ENCODE peak calls at places on chromosomes 6 and 20, in six cellular contexts. B, N, Q, G, W and H are unnamed samples.

GRCh38 chr6:116028233-116028632 is 32.5 kb downstream of the FRK start:
- DNase-seq in B (no peak), W (no peak), N (no peak), G (no peak), Q (no peak), H (no peak)

GRCh38 chr6:33748851-33749250 is 2.1 kb upstream of the IP6K3 start:
- DNase-seq in G (no peak), B (no peak), Q (no peak), W (no peak), N (no peak), H (no peak)

GRCh38 chr20:51022803-51023616 is at the start of gene KCNG1:
- DNase-seq in Q (peak), N (peak), G (peak), W (no peak), B (peak), H (no peak)

GRCh38 chr20:9628589-9628988 is 114.2 kb downstream of the LAMP5 start:
- DNase-seq in G (no peak), B (no peak), Q (no peak), W (no peak), N (no peak), H (no peak)

GRCh38 chr6:125752773-125753172 is 3.3 kb downstream of the HEY2 start:
- DNase-seq in N (no peak), G (no peak), Q (no peak), B (no peak), W (no peak), H (no peak)

GRCh38 chr6:89145461-89145961 is 344 bp upstream of the PM20D2 start:
- DNase-seq in Q (no peak), B (peak), G (no peak), W (no peak), N (no peak), H (no peak)

GRCh38 chr6:158222066-158222465 is 53.9 kb downstream of the GTF2H5 start:
- DNase-seq in W (no peak), N (no peak), B (no peak), Q (no peak), G (no peak), H (no peak)

GRCh38 chr6:129490551-129491245 is 219.3 kb downstream of the ARHGAP18 start:
- DNase-seq in B (peak), Q (peak), N (peak), G (peak), W (no peak), H (no peak)

GRCh38 chr20:9141070-9141469 is 72.2 kb downstream of the PLCB4 start:
- DNase-seq in Q (no peak), B (no peak), N (no peak), G (no peak), W (no peak), H (no peak)

GRCh38 chr6:5525209-5525608 is 263.9 kb downstream of the FARS2 start:
- DNase-seq in W (no peak), G (no peak), N (peak), Q (peak), B (no peak), H (no peak)

GRCh38 chr6:36676142-36677058 is 2.1 kb upstream of the CDKN1A start:
- DNase-seq in W (no peak), G (no peak), Q (no peak), B (peak), N (no peak), H (peak)

GRCh38 chr20:14069796-14070195 is 74.5 kb downstream of the MACROD2 start:
- DNase-seq in W (no peak), B (no peak), G (no peak), N (peak), Q (no peak), H (no peak)

GRCh38 chr20:6362245-6362644 is 239.4 kb upstream of the FERMT1 start:
- DNase-seq in W (no peak), Q (no peak), G (no peak), N (no peak), B (no peak), H (no peak)

GRCh38 chr6:3444276-3445088 is 12.4 kb downstream of the SLC22A23 start:
- DNase-seq in W (no peak), B (no peak), Q (no peak), G (no peak), N (no peak), H (no peak)

GRCh38 chr6:157982297-157982579 is 575 bp downstream of the SYNJ2 start:
- DNase-seq in Q (no peak), G (peak), W (peak), N (no peak), B (peak), H (no peak)

GRCh38 chr6:109515781-109516409 is 32.9 kb upstream of the ZBTB24 start:
- DNase-seq in B (no peak), N (no peak), W (no peak), G (no peak), Q (no peak), H (no peak)

GRCh38 chr20:10067305-10067704 is 32.5 kb downstream of the ANKEF1 start:
- DNase-seq in W (no peak), B (no peak), Q (no peak), N (peak), G (no peak), H (no peak)

GRCh38 chr20:59434950-59435349 is 134.5 kb downstream of the EDN3 start:
- DNase-seq in B (no peak), G (no peak), W (no peak), N (no peak), Q (no peak), H (no peak)

GRCh38 chr6:142879527-142879926 is 65.4 kb downstream of the HIVEP2 start:
- DNase-seq in W (no peak), B (no peak), Q (no peak), N (no peak), G (no peak), H (no peak)

GRCh38 chr6:168525926-168526630 is 85.1 kb downstream of the SMOC2 start:
- DNase-seq in B (no peak), G (no peak), N (no peak), Q (no peak), W (peak), H (no peak)

GRCh38 chr6:52286798-52287432 is 2.4 kb upstream of the MCM3 start:
- DNase-seq in N (peak), G (peak), Q (no peak), B (peak), W (peak), H (peak)

GRCh38 chr6:91298543-91299145 is 711.8 kb upstream of the MAP3K7 start:
- DNase-seq in W (no peak), N (no peak), G (no peak), Q (no peak), B (no peak), H (no peak)

GRCh38 chr6:42819803-42820508 is 38.1 kb downstream of the BICRAL start:
- DNase-seq in G (no peak), W (peak), Q (no peak), N (no peak), B (no peak), H (peak)

GRCh38 chr20:62459488-62459887 is 16.3 kb downstream of the GATA5 start:
- DNase-seq in B (no peak), Q (no peak), N (no peak), W (no peak), G (no peak), H (no peak)

GRCh38 chr20:58135441-58136170 is 92.8 kb downstream of the ANKRD60 start:
- DNase-seq in B (peak), G (peak), W (peak), Q (no peak), N (no peak), H (no peak)

GRCh38 chr6:107496892-107497684 is 7.2 kb downstream of the SOBP start:
- DNase-seq in N (no peak), Q (no peak), W (no peak), G (no peak), B (no peak), H (no peak)

GRCh38 chr6:168192901-168193815 is 114.1 kb upstream of the FRMD1 start:
- DNase-seq in B (no peak), W (no peak), G (no peak), Q (no peak), N (no peak), H (no peak)

GRCh38 chr6:156919370-156919769 is 142.2 kb downstream of the ARID1B start:
- DNase-seq in B (no peak), G (no peak), W (no peak), Q (no peak), N (no peak), H (no peak)

GRCh38 chr6:8543714-8544113 is 108.4 kb upstream of the SLC35B3 start:
- DNase-seq in Q (no peak), B (no peak), W (no peak), G (no peak), N (no peak), H (no peak)

GRCh38 chr6:2182251-2182650 is 63.2 kb downstream of the GMDS start:
- DNase-seq in B (no peak), G (no peak), N (no peak), Q (no peak), W (no peak), H (no peak)

GRCh38 chr6:164532546-164533362 is 776.7 kb downstream of the C6orf118 start:
- DNase-seq in B (no peak), W (no peak), G (no peak), Q (no peak), N (no peak), H (no peak)

GRCh38 chr20:60652615-60653014 is 599.4 kb upstream of the CDH4 start:
- DNase-seq in W (no peak), B (no peak), G (no peak), N (no peak), Q (no peak), H (no peak)